ENCODE peak calls at places on chromosomes 12 and 14, in seven cellular contexts. One of them, this sample, is unnamed.

GRCh38 chr14:73763396-73763795 is 49.2 kb upstream of the PNMA1 start:
- DNase-seq in SJSA1: no peak
- DNase-seq in sigmoid colon: no peak
- DNase-seq in PC-3: no peak
- DNase-seq in astrocyte: no peak
- DNase-seq in endodermal cell: no peak
- DNase-seq in bronchial epithelial cell: no peak
- DNase-seq in this sample: no peak

GRCh38 chr12:1405619-1406018 is 188.8 kb downstream of the FBXL14 start:
- DNase-seq in SJSA1: no peak
- DNase-seq in sigmoid colon: no peak
- DNase-seq in PC-3: no peak
- DNase-seq in astrocyte: no peak
- DNase-seq in endodermal cell: no peak
- DNase-seq in bronchial epithelial cell: no peak
- DNase-seq in this sample: no peak

GRCh38 chr14:73997944-73998451 is 21.1 kb downstream of the ENTPD5 start:
- DNase-seq in SJSA1: no peak
- DNase-seq in sigmoid colon: no peak
- DNase-seq in PC-3: no peak
- DNase-seq in astrocyte: no peak
- DNase-seq in endodermal cell: no peak
- DNase-seq in bronchial epithelial cell: no peak
- DNase-seq in this sample: no peak

GRCh38 chr12:127556487-127556886 is 710.5 kb upstream of the TMEM132C start:
- DNase-seq in SJSA1: no peak
- DNase-seq in sigmoid colon: no peak
- DNase-seq in PC-3: no peak
- DNase-seq in astrocyte: no peak
- DNase-seq in endodermal cell: no peak
- DNase-seq in bronchial epithelial cell: no peak
- DNase-seq in this sample: no peak

GRCh38 chr12:130920711-130921381 is 32.9 kb upstream of the ADGRD1 start:
- DNase-seq in SJSA1: no peak
- DNase-seq in sigmoid colon: peak
- DNase-seq in PC-3: no peak
- DNase-seq in astrocyte: no peak
- DNase-seq in endodermal cell: no peak
- DNase-seq in bronchial epithelial cell: peak
- DNase-seq in this sample: no peak

GRCh38 chr12:114913871-114914801 is 230.2 kb upstream of the TBX3 start:
- DNase-seq in SJSA1: peak
- DNase-seq in sigmoid colon: no peak
- DNase-seq in PC-3: peak
- DNase-seq in astrocyte: peak
- DNase-seq in endodermal cell: peak
- DNase-seq in bronchial epithelial cell: peak
- DNase-seq in this sample: no peak

GRCh38 chr12:56338643-56339422 is at the start of gene IL23A:
- DNase-seq in SJSA1: no peak
- DNase-seq in sigmoid colon: no peak
- DNase-seq in PC-3: peak
- DNase-seq in astrocyte: peak
- DNase-seq in endodermal cell: peak
- DNase-seq in bronchial epithelial cell: peak
- DNase-seq in this sample: no peak

GRCh38 chr14:102902086-102902485 is 20.4 kb upstream of the AMN start:
- DNase-seq in SJSA1: no peak
- DNase-seq in sigmoid colon: no peak
- DNase-seq in PC-3: no peak
- DNase-seq in astrocyte: no peak
- DNase-seq in endodermal cell: no peak
- DNase-seq in bronchial epithelial cell: no peak
- DNase-seq in this sample: no peak

GRCh38 chr12:76274699-76275098 is 73.5 kb downstream of the BBS10 start:
- DNase-seq in SJSA1: peak
- DNase-seq in sigmoid colon: no peak
- DNase-seq in PC-3: no peak
- DNase-seq in astrocyte: peak
- DNase-seq in endodermal cell: no peak
- DNase-seq in bronchial epithelial cell: peak
- DNase-seq in this sample: no peak

GRCh38 chr12:3661028-3661427 is 91.9 kb downstream of the CRACR2A start:
- DNase-seq in SJSA1: no peak
- DNase-seq in sigmoid colon: no peak
- DNase-seq in PC-3: peak
- DNase-seq in astrocyte: no peak
- DNase-seq in endodermal cell: no peak
- DNase-seq in bronchial epithelial cell: peak
- DNase-seq in this sample: no peak

GRCh38 chr12:86230516-86231146 is 25.6 kb downstream of the MGAT4C start:
- DNase-seq in SJSA1: no peak
- DNase-seq in sigmoid colon: no peak
- DNase-seq in PC-3: peak
- DNase-seq in astrocyte: peak
- DNase-seq in endodermal cell: no peak
- DNase-seq in bronchial epithelial cell: no peak
- DNase-seq in this sample: peak

GRCh38 chr14:54773171-54774006 is 129.2 kb downstream of the GCH1 start:
- DNase-seq in SJSA1: peak
- DNase-seq in sigmoid colon: peak
- DNase-seq in PC-3: peak
- DNase-seq in astrocyte: peak
- DNase-seq in endodermal cell: peak
- DNase-seq in bronchial epithelial cell: peak
- DNase-seq in this sample: peak

GRCh38 chr14:71647086-71647784 is 285.0 kb upstream of the RGS6 start:
- DNase-seq in SJSA1: no peak
- DNase-seq in sigmoid colon: no peak
- DNase-seq in PC-3: peak
- DNase-seq in astrocyte: no peak
- DNase-seq in endodermal cell: peak
- DNase-seq in bronchial epithelial cell: peak
- DNase-seq in this sample: no peak

GRCh38 chr14:100871234-100872186 is 32.0 kb downstream of the RTL1 start:
- DNase-seq in SJSA1: peak
- DNase-seq in sigmoid colon: no peak
- DNase-seq in PC-3: no peak
- DNase-seq in astrocyte: peak
- DNase-seq in endodermal cell: no peak
- DNase-seq in bronchial epithelial cell: peak
- DNase-seq in this sample: peak

GRCh38 chr12:65450610-65451009 is 172.1 kb downstream of the MSRB3 start:
- DNase-seq in SJSA1: peak
- DNase-seq in sigmoid colon: no peak
- DNase-seq in PC-3: no peak
- DNase-seq in astrocyte: no peak
- DNase-seq in endodermal cell: no peak
- DNase-seq in bronchial epithelial cell: no peak
- DNase-seq in this sample: no peak

GRCh38 chr12:53659011-53659551 is 16.8 kb downstream of the ATP5MC2 start:
- DNase-seq in SJSA1: peak
- DNase-seq in sigmoid colon: no peak
- DNase-seq in PC-3: peak
- DNase-seq in astrocyte: peak
- DNase-seq in endodermal cell: peak
- DNase-seq in bronchial epithelial cell: peak
- DNase-seq in this sample: peak

GRCh38 chr12:59304077-59304721 is 291.6 kb upstream of the SLC16A7 start:
- DNase-seq in SJSA1: no peak
- DNase-seq in sigmoid colon: no peak
- DNase-seq in PC-3: no peak
- DNase-seq in astrocyte: no peak
- DNase-seq in endodermal cell: no peak
- DNase-seq in bronchial epithelial cell: no peak
- DNase-seq in this sample: no peak

GRCh38 chr12:122062832-122063690 is 15.5 kb upstream of the MLXIP start:
- DNase-seq in SJSA1: peak
- DNase-seq in sigmoid colon: peak
- DNase-seq in PC-3: peak
- DNase-seq in astrocyte: peak
- DNase-seq in endodermal cell: peak
- DNase-seq in bronchial epithelial cell: peak
- DNase-seq in this sample: peak

GRCh38 chr12:32107376-32108267 is 975 bp downstream of the BICD1 start:
- DNase-seq in SJSA1: peak
- DNase-seq in sigmoid colon: no peak
- DNase-seq in PC-3: peak
- DNase-seq in astrocyte: peak
- DNase-seq in endodermal cell: peak
- DNase-seq in bronchial epithelial cell: peak
- DNase-seq in this sample: no peak

GRCh38 chr14:52069617-52070431 is 965 bp upstream of the NID2 start:
- DNase-seq in SJSA1: peak
- DNase-seq in sigmoid colon: peak
- DNase-seq in PC-3: no peak
- DNase-seq in astrocyte: peak
- DNase-seq in endodermal cell: no peak
- DNase-seq in bronchial epithelial cell: no peak
- DNase-seq in this sample: no peak

GRCh38 chr12:113678222-113678621 is 206.6 kb upstream of the LHX5 start:
- DNase-seq in SJSA1: no peak
- DNase-seq in sigmoid colon: no peak
- DNase-seq in PC-3: peak
- DNase-seq in astrocyte: no peak
- DNase-seq in endodermal cell: no peak
- DNase-seq in bronchial epithelial cell: no peak
- DNase-seq in this sample: no peak

GRCh38 chr12:51678086-51678724 is 87.2 kb downstream of the SCN8A start:
- DNase-seq in SJSA1: peak
- DNase-seq in sigmoid colon: no peak
- DNase-seq in PC-3: peak
- DNase-seq in astrocyte: peak
- DNase-seq in endodermal cell: peak
- DNase-seq in bronchial epithelial cell: peak
- DNase-seq in this sample: no peak

GRCh38 chr12:104215638-104216297 is at the start of gene TXNRD1:
- DNase-seq in SJSA1: no peak
- DNase-seq in sigmoid colon: peak
- DNase-seq in PC-3: no peak
- DNase-seq in astrocyte: peak
- DNase-seq in endodermal cell: peak
- DNase-seq in bronchial epithelial cell: peak
- DNase-seq in this sample: peak
- H3K4me3 ChIP-seq in SJSA1: no peak
- H3K4me3 ChIP-seq in sigmoid colon: peak
- H3K4me3 ChIP-seq in PC-3: no peak
- H3K4me3 ChIP-seq in astrocyte: peak
- H3K4me3 ChIP-seq in endodermal cell: peak
- H3K4me3 ChIP-seq in bronchial epithelial cell: peak
- H3K4me3 ChIP-seq in this sample: peak

DNA sequence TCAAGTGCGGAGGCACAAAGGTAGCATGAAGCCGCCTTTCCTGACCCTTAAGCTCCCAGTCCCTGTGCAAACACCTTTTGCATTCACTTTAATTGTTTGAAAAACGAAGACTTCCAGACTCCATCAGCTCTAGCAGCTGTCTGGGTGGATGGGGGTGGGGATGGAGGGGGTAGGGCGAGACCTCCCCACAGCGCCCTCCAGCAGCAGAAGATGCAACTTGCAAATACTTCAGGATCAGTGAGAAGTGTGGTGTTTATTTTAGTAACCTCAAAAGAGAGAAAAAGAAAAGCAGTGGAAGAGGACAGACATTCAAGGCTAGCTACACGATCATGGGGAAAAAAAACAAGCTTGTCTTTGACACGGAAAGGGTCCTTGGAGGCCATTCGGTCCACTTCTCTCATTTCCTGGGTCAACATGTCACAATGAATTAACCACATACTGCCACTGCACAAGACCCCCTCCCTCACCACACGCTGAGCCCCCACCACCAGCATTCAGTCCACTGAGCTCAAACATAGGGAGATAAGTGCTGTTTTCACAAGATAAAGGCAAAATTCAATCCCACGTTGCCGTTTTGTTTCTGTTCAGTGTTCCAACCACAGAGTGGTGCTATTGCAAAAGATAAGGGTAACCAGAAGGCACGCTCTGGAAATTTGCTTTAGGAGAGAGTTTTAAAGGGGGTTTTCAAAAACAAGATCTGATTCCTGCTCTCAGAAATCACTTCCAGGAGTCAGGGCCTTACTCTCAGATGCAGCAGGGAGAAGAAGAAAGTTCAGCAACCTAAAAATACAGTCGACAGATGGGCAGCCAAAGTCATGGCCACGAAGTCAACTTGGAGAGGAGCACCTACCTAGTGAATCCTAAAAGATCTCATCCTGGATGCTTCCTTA is 3.3 kb upstream of the NTF3 start:
- DNase-seq in SJSA1: peak
- DNase-seq in sigmoid colon: no peak
- DNase-seq in PC-3: peak
- DNase-seq in astrocyte: no peak
- DNase-seq in endodermal cell: peak
- DNase-seq in bronchial epithelial cell: no peak
- DNase-seq in this sample: no peak
- H3K4me3 ChIP-seq in SJSA1: no peak
- H3K4me3 ChIP-seq in sigmoid colon: no peak
- H3K4me3 ChIP-seq in PC-3: no peak
- H3K4me3 ChIP-seq in astrocyte: peak
- H3K4me3 ChIP-seq in endodermal cell: peak
- H3K4me3 ChIP-seq in bronchial epithelial cell: no peak
- H3K4me3 ChIP-seq in this sample: no peak

GRCh38 chr14:75752086-75752485 is 91.0 kb downstream of the TTLL5 start:
- DNase-seq in SJSA1: no peak
- DNase-seq in sigmoid colon: no peak
- DNase-seq in PC-3: no peak
- DNase-seq in astrocyte: no peak
- DNase-seq in endodermal cell: no peak
- DNase-seq in bronchial epithelial cell: no peak
- DNase-seq in this sample: no peak
- H3K4me3 ChIP-seq in SJSA1: no peak
- H3K4me3 ChIP-seq in sigmoid colon: no peak
- H3K4me3 ChIP-seq in PC-3: no peak
- H3K4me3 ChIP-seq in astrocyte: no peak
- H3K4me3 ChIP-seq in endodermal cell: no peak
- H3K4me3 ChIP-seq in bronchial epithelial cell: no peak
- H3K4me3 ChIP-seq in this sample: no peak

DNA sequence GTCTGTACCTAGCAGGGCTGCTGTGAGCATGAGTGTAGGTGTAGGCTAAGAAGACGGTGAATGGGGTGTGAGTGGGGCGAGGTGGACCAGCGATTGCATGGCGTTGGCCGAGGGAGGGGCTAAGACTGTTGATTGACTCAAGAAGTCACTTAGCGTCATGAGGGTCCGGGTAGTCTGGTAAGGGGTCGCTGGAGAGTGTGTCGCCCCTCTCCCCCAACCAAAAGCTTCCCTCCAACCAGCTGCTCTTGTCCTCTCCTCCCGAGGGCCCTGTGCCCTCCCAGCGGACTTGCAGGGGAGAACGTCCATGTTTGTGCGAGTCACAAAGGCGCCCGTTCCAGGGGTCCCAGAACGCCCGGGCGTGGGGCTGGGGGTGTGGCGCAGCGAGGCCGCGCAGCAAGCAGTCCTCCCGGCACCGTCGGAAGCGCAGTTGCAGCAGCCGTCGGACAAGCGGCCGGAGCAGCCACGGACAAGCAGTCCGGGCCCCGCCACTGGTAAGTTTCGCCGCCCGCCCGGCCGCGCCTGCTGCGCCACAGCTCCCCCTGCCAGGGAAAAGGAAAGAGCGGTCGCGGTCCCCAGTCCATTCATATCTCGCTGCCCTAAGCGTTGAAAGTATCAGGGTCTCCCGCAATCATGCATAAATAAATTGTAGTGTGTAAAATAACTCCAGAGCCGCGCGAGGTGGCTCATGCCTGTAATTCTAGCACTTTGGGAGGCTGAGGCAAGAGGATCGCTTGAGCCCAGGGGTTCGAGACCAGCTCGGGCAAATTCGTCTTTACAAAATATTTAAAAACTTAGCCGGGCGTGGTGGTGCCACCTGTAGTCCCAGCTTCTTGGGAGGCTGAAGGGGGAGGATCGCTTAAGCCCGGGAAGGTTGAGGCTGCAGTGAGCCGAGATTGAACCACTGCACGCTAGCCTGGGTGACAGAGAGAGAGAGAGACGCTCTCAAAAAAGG is at the start of gene CCDC63:
- DNase-seq in SJSA1: peak
- DNase-seq in sigmoid colon: peak
- DNase-seq in PC-3: peak
- DNase-seq in astrocyte: peak
- DNase-seq in endodermal cell: peak
- DNase-seq in bronchial epithelial cell: no peak
- DNase-seq in this sample: peak
- H3K4me3 ChIP-seq in SJSA1: no peak
- H3K4me3 ChIP-seq in sigmoid colon: peak
- H3K4me3 ChIP-seq in PC-3: peak
- H3K4me3 ChIP-seq in astrocyte: no peak
- H3K4me3 ChIP-seq in endodermal cell: peak
- H3K4me3 ChIP-seq in bronchial epithelial cell: peak
- H3K4me3 ChIP-seq in this sample: peak

This sample was measured in skeletal muscle cell.